ENCODE peak calls at places on chromosomes 6 and 20, in seven cellular contexts. U is H9, R is IMR-90, T is neuronal stem cell, Z is H1, I is mesendoderm, W is trophoblast cell. M is an unnamed sample.

GRCh38 chr6:10099086-10099499 is 315.8 kb downstream of the TFAP2A start:
- DNase-seq in W (peak), R (no peak), T (no peak), I (peak), Z (no peak), U (peak), M (no peak)

GRCh38 chr6:84897874-84898635 is 133.7 kb upstream of the TBX18 start:
- DNase-seq in Z (no peak), T (no peak), I (peak), R (peak), W (no peak), U (no peak), M (peak)

GRCh38 chr6:151181701-151182367 is 57.9 kb upstream of the AKAP12 start:
- DNase-seq in R (peak), U (no peak), Z (no peak), W (no peak), I (no peak), T (no peak), M (peak)

GRCh38 chr20:62042025-62042820 is 23.5 kb downstream of the TAF4 start:
- DNase-seq in I (no peak), W (no peak), U (no peak), Z (no peak), R (no peak), T (no peak), M (no peak)

GRCh38 chr6:2942916-2943563 is 28.3 kb downstream of the SERPINB6 start:
- DNase-seq in U (no peak), Z (no peak), W (no peak), R (no peak), T (no peak), I (peak), M (no peak)

GRCh38 chr6:136440187-136440582 is 110.0 kb downstream of the MAP7 start:
- DNase-seq in T (no peak), Z (no peak), U (no peak), I (no peak), W (no peak), R (no peak), M (no peak)

GRCh38 chr20:50169329-50169823 is 15.9 kb upstream of the PEDS1 start:
- DNase-seq in T (peak), Z (no peak), R (peak), W (peak), U (peak), I (peak), M (peak)

GRCh38 chr20:62824476-62825287 is 7.8 kb downstream of the COL9A3 start:
- DNase-seq in R (no peak), Z (no peak), W (no peak), T (no peak), I (peak), U (peak), M (no peak)

GRCh38 chr20:62571667-62572344 is 70.5 kb upstream of the SLCO4A1 start:
- DNase-seq in I (peak), T (no peak), U (peak), Z (no peak), W (no peak), R (no peak), M (no peak)

GRCh38 chr6:126170433-126170832 is 169.5 kb upstream of the CENPW start:
- DNase-seq in I (no peak), T (no peak), Z (no peak), U (no peak), W (no peak), R (no peak), M (no peak)

GRCh38 chr6:1379026-1379809 is 10.2 kb upstream of the FOXF2 start:
- DNase-seq in U (no peak), W (no peak), T (peak), R (no peak), Z (no peak), I (no peak), M (no peak)

GRCh38 chr6:122007366-122007765 is 392.1 kb upstream of the HSF2 start:
- DNase-seq in T (no peak), Z (no peak), U (no peak), I (peak), R (peak), W (no peak), M (no peak)

GRCh38 chr6:32182617-32183016 is 1.4 kb downstream of the AGER start:
- DNase-seq in T (no peak), R (no peak), I (no peak), Z (no peak), W (no peak), U (no peak), M (no peak)
- H3K4ac ChIP-seq in T (no peak), R (no peak), I (no peak), Z (no peak), W (no peak), U (no peak), M (no peak)

GRCh38 chr6:111486921-111487320 is 3.9 kb upstream of the REV3L start:
- DNase-seq in R (no peak), I (no peak), W (no peak), Z (no peak), U (no peak), T (no peak), M (no peak)

GRCh38 chr6:111485316-111485715 is 2.3 kb upstream of the REV3L start:
- DNase-seq in R (peak), W (no peak), U (no peak), T (no peak), I (no peak), Z (no peak), M (no peak)

GRCh38 chr6:111484655-111484974 is 1.6 kb upstream of the REV3L start:
- DNase-seq in W (no peak), Z (no peak), I (no peak), R (peak), U (no peak), T (no peak), M (peak)

GRCh38 chr6:111487656-111488055 is 4.6 kb upstream of the REV3L start:
- DNase-seq in W (no peak), I (no peak), T (no peak), U (no peak), R (peak), Z (no peak), M (peak)

GRCh38 chr6:111486475-111486874 is 3.5 kb upstream of the REV3L start:
- DNase-seq in W (no peak), T (no peak), Z (no peak), I (no peak), R (no peak), U (no peak), M (no peak)
- H3K4ac ChIP-seq in W (no peak), T (no peak), Z (no peak), I (no peak), R (no peak), U (no peak), M (no peak)

DNA sequence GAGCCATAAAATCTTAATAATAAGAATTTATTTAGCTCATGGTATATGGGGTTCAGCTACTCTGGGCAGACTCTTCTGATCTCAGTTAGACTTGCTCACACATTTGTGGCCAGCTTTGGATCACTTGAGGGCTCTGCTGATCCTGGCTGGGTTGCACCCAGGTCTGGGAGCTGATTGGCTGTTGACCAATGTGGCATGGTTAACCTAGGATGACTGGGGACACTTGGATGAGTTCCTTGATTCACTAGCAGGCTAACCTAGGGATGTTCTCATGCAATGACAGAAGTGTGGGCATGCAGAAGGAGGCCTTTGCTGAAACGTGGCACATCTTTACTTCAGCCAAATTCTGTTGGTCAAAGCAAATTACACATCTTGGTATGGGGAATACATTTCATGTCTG is 569.5 kb downstream of the UTRN start:
- DNase-seq in R (no peak), T (no peak), U (no peak), I (no peak), Z (no peak), W (no peak), M (no peak)
- H3K4ac ChIP-seq in R (no peak), T (no peak), U (no peak), I (no peak), Z (no peak), W (no peak), M (no peak)

DNA sequence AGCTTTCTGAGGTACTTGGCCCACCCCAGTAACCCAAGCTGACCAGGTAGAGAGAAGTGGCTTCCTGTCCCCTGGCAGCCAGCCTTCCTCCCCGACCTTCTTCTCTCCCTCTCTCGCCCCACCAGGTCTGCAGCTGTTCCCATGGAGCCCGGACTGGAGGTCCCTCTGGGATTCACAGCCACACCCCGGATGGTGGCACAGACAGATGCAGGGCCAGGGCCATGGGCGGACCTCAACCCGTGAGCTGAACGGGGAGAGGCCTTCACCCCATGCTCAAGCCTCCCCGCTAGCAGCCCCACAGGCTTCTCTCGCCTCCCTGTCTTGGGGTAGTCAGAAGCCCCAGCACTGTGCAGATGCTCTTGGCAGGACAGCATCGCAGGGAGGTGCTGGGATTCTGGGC is 41.3 kb downstream of the CPXM1 start:
- DNase-seq in I (no peak), R (no peak), T (no peak), W (no peak), Z (no peak), U (no peak), M (no peak)
- H3K4ac ChIP-seq in I (no peak), R (no peak), T (no peak), W (no peak), Z (no peak), U (no peak), M (no peak)